ENCODE peak calls at places on chromosomes 4 and X, in five cellular contexts. One of them, this sample, is unnamed.

GRCh38 chrX:134019567-134020206 is 34.3 kb upstream of the GPC3 start:
- DNase-seq in uterus: no peak
- DNase-seq in CD8-positive, alpha-beta T cell: no peak
- DNase-seq in psoas muscle: no peak
- DNase-seq in fibroblast of lung: no peak
- DNase-seq in this sample: no peak

GRCh38 chr4:67545996-67546356 is 673 bp upstream of the CENPC start:
- DNase-seq in uterus: no peak
- DNase-seq in CD8-positive, alpha-beta T cell: no peak
- DNase-seq in psoas muscle: no peak
- DNase-seq in fibroblast of lung: no peak
- DNase-seq in this sample: no peak

GRCh38 chr4:48896845-48897244 is 9.7 kb downstream of the OCIAD2 start:
- DNase-seq in uterus: no peak
- DNase-seq in CD8-positive, alpha-beta T cell: no peak
- DNase-seq in psoas muscle: no peak
- DNase-seq in fibroblast of lung: no peak
- DNase-seq in this sample: no peak

GRCh38 chrX:103510031-103510430 is 9.3 kb downstream of the RAB40A start:
- DNase-seq in uterus: no peak
- DNase-seq in CD8-positive, alpha-beta T cell: no peak
- DNase-seq in psoas muscle: no peak
- DNase-seq in fibroblast of lung: no peak
- DNase-seq in this sample: no peak

GRCh38 chrX:39516399-39516798 is 581.4 kb downstream of the BCOR start:
- DNase-seq in uterus: no peak
- DNase-seq in CD8-positive, alpha-beta T cell: no peak
- DNase-seq in psoas muscle: no peak
- DNase-seq in fibroblast of lung: no peak
- DNase-seq in this sample: no peak

GRCh38 chrX:103610282-103610681 is 2.5 kb downstream of the TCEAL3 start:
- DNase-seq in uterus: no peak
- DNase-seq in CD8-positive, alpha-beta T cell: no peak
- DNase-seq in psoas muscle: no peak
- DNase-seq in fibroblast of lung: no peak
- DNase-seq in this sample: no peak

GRCh38 chrX:48942895-48943294 is 14.5 kb downstream of the OTUD5 start:
- DNase-seq in uterus: no peak
- DNase-seq in CD8-positive, alpha-beta T cell: no peak
- DNase-seq in psoas muscle: no peak
- DNase-seq in fibroblast of lung: no peak
- DNase-seq in this sample: no peak

GRCh38 chr4:77196866-77197265 is 39.9 kb downstream of the CCNG2 start:
- DNase-seq in uterus: no peak
- DNase-seq in CD8-positive, alpha-beta T cell: no peak
- DNase-seq in psoas muscle: no peak
- DNase-seq in fibroblast of lung: no peak
- DNase-seq in this sample: no peak

GRCh38 chr4:16222957-16223527 is 3.2 kb downstream of the TAPT1 start:
- DNase-seq in uterus: no peak
- DNase-seq in CD8-positive, alpha-beta T cell: no peak
- DNase-seq in psoas muscle: no peak
- DNase-seq in fibroblast of lung: no peak
- DNase-seq in this sample: no peak

GRCh38 chrX:87873988-87874500 is 356.4 kb downstream of the KLHL4 start:
- DNase-seq in uterus: no peak
- DNase-seq in CD8-positive, alpha-beta T cell: no peak
- DNase-seq in psoas muscle: no peak
- DNase-seq in fibroblast of lung: no peak
- DNase-seq in this sample: no peak

GRCh38 chrX:154431321-154431720 is 2.8 kb downstream of the ATP6AP1 start:
- DNase-seq in uterus: no peak
- DNase-seq in CD8-positive, alpha-beta T cell: no peak
- DNase-seq in psoas muscle: no peak
- DNase-seq in fibroblast of lung: no peak
- DNase-seq in this sample: no peak

GRCh38 chr4:132646186-132646585 is 502.9 kb upstream of the PCDH10 start:
- DNase-seq in uterus: no peak
- DNase-seq in CD8-positive, alpha-beta T cell: no peak
- DNase-seq in psoas muscle: no peak
- DNase-seq in fibroblast of lung: peak; percentile 2
- DNase-seq in this sample: no peak

DNA sequence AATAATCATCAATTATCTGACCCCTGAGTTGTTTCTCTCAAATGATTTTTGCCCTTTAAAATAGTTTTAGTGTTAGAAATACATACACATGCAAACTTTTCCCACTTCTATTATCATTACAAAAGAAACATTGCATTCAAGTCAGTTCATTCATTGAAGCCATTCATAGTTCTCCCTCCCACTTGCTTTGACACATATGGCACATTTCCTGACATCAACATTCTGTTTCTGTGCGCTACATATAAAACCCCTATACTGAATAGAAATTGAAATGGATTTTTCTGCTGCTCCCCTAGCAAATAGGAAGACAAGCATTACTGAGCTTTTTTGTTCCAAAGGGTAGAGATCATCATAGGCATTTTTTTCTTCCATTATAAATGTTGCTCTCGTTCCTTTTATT is 497.9 kb upstream of the PCDH10 start:
- DNase-seq in uterus: no peak
- DNase-seq in CD8-positive, alpha-beta T cell: no peak
- DNase-seq in psoas muscle: no peak
- DNase-seq in fibroblast of lung: no peak
- DNase-seq in this sample: no peak
- H3K27ac ChIP-seq in uterus: no peak overlapping the region
- H3K27ac ChIP-seq in CD8-positive, alpha-beta T cell: no peak overlapping the region
- H3K27ac ChIP-seq in psoas muscle: no peak overlapping the region
- H3K27ac ChIP-seq in fibroblast of lung: no peak overlapping the region
- H3K27ac ChIP-seq in this sample: no peak overlapping the region

GRCh38 chr4:82893942-82894341 is 3.0 kb upstream of the SEC31A start:
- DNase-seq in uterus: no peak
- DNase-seq in CD8-positive, alpha-beta T cell: no peak
- DNase-seq in psoas muscle: no peak
- DNase-seq in fibroblast of lung: no peak
- DNase-seq in this sample: no peak
- H3K27ac ChIP-seq in uterus: no peak overlapping the region
- H3K27ac ChIP-seq in CD8-positive, alpha-beta T cell: no peak overlapping the region
- H3K27ac ChIP-seq in psoas muscle: no peak overlapping the region
- H3K27ac ChIP-seq in fibroblast of lung: no peak overlapping the region
- H3K27ac ChIP-seq in this sample: no peak overlapping the region

GRCh38 chr4:168769416-168769815 is 240.6 kb downstream of the CBR4 start:
- DNase-seq in uterus: no peak
- DNase-seq in CD8-positive, alpha-beta T cell: no peak
- DNase-seq in psoas muscle: no peak
- DNase-seq in fibroblast of lung: peak; percentile 95
- DNase-seq in this sample: no peak
- H3K27ac ChIP-seq in uterus: peak overlapping the region; percentile 90
- H3K27ac ChIP-seq in CD8-positive, alpha-beta T cell: no peak overlapping the region
- H3K27ac ChIP-seq in psoas muscle: no peak overlapping the region
- H3K27ac ChIP-seq in fibroblast of lung: no peak overlapping the region
- H3K27ac ChIP-seq in this sample: peak overlapping the region; percentile 59

DNA sequence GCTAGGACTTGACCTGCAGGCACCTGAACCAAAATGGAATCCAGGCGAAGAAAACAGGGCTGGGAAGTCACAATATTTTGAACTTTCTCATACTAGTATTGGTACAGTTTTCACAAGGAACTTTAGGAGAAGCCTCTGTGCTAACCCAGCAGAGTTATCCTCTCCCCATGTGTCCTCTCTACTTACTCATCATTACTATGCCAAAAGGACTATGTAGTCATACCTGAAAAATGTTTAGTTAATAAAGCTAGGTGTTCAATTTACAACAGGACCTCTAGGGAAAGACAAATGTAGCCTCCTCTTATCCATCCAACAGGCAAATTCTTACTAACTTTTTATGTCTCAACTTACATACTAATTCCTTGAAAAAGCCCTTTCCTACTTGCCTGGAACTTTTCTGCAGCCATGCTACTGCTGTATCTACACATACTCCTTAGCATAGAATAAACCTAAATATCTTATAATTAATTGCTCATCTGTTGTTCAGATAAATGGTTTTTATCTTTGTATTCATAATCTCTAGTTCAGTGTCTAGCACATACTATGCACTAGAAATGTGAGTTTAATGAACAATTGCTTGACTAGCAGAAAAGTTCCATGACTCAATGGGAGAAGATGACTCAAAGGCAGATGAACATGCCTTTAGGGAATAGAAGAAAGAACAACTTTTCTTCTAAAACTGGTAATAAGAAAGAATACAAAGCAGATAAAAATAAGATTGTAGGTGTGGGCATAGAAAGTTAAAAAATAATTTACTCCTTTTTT is 215.5 kb upstream of the VEGFC start:
- DNase-seq in uterus: no peak
- DNase-seq in CD8-positive, alpha-beta T cell: no peak
- DNase-seq in psoas muscle: no peak
- DNase-seq in fibroblast of lung: peak; percentile 79
- DNase-seq in this sample: no peak
- H3K27ac ChIP-seq in uterus: no peak overlapping the region
- H3K27ac ChIP-seq in CD8-positive, alpha-beta T cell: no peak overlapping the region
- H3K27ac ChIP-seq in psoas muscle: no peak overlapping the region
- H3K27ac ChIP-seq in fibroblast of lung: no peak overlapping the region
- H3K27ac ChIP-seq in this sample: no peak overlapping the region

GRCh38 chrX:68703369-68703768 is 55.9 kb downstream of the STARD8 start:
- DNase-seq in uterus: no peak
- DNase-seq in CD8-positive, alpha-beta T cell: no peak
- DNase-seq in psoas muscle: no peak
- DNase-seq in fibroblast of lung: no peak
- DNase-seq in this sample: no peak
- H3K27ac ChIP-seq in uterus: no peak overlapping the region
- H3K27ac ChIP-seq in CD8-positive, alpha-beta T cell: no peak overlapping the region
- H3K27ac ChIP-seq in psoas muscle: peak overlapping the region; percentile 41
- H3K27ac ChIP-seq in fibroblast of lung: no peak overlapping the region
- H3K27ac ChIP-seq in this sample: peak overlapping the region; percentile 5

DNA sequence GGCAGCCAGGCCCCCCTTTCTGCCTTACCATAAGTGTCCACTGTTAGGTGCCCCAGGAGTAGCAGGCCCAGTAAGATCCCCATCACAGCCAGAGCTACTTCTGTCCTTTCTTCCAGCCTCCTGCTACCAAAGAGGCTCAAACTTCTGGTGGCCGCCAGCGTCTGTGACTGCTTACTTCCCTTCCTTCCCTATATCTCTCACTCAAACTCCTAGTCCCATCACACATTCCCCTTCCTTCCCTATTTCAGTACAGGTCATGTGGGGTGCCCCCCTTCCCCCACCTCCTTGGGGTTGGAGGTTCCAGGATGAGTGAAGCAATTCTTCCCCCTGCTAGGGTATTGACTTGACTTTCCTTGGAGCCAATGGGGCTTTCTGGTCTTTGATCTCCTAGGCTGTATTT is at the start of gene VSIG4:
- DNase-seq in uterus: no peak
- DNase-seq in CD8-positive, alpha-beta T cell: no peak
- DNase-seq in psoas muscle: no peak
- DNase-seq in fibroblast of lung: no peak
- DNase-seq in this sample: no peak
- H3K27ac ChIP-seq in uterus: no peak within 1 kb of the TSS
- H3K27ac ChIP-seq in CD8-positive, alpha-beta T cell: no peak within 1 kb of the TSS
- H3K27ac ChIP-seq in psoas muscle: no peak within 1 kb of the TSS
- H3K27ac ChIP-seq in fibroblast of lung: no peak within 1 kb of the TSS
- H3K27ac ChIP-seq in this sample: peak within 1 kb of the TSS; percentile 6

GRCh38 chr4:184331155-184331995 is 113.7 kb upstream of the ENPP6 start:
- DNase-seq in uterus: no peak
- DNase-seq in CD8-positive, alpha-beta T cell: no peak
- DNase-seq in psoas muscle: no peak
- DNase-seq in fibroblast of lung: no peak
- DNase-seq in this sample: no peak
- H3K27ac ChIP-seq in uterus: no peak overlapping the region
- H3K27ac ChIP-seq in CD8-positive, alpha-beta T cell: no peak overlapping the region
- H3K27ac ChIP-seq in psoas muscle: peak overlapping the region; percentile 79
- H3K27ac ChIP-seq in fibroblast of lung: no peak overlapping the region
- H3K27ac ChIP-seq in this sample: peak overlapping the region; percentile 89

DNA sequence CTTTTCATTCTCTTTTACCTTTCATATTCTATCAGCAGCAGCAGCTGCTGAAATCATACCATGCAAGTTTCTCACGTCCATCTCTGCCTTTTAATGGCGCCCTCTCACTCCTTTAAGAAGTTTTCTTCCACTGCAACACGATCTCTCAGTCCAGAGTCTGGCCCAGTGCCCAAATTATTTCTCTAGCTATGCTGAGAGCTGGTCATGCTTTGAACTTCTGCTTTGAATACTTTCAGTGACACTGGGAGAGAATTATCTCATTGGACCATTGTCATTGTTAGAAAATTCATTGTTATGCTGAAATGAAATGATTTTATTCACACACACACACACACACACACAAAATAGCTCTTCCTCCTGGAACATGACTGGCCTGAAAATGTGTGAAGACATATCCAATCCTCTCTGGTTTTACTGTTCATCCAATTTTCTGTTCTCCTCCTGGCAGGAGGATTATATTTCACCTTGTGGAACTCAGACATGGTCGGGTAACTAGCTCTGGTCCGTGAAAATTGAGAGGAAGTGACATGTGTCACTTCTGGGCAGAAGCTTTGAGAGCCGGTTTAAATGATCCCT is 1.3 kb upstream of the PDHA1 start:
- DNase-seq in uterus: no peak
- DNase-seq in CD8-positive, alpha-beta T cell: no peak
- DNase-seq in psoas muscle: no peak
- DNase-seq in fibroblast of lung: peak; percentile 9
- DNase-seq in this sample: no peak
- H3K27ac ChIP-seq in uterus: no peak overlapping the region
- H3K27ac ChIP-seq in CD8-positive, alpha-beta T cell: no peak overlapping the region
- H3K27ac ChIP-seq in psoas muscle: peak overlapping the region; percentile 85
- H3K27ac ChIP-seq in fibroblast of lung: no peak overlapping the region
- H3K27ac ChIP-seq in this sample: no peak overlapping the region

This sample was measured in esophagus squamous epithelium.